ENCODE peak calls at places on chromosomes 3 and 15, in seven cellular contexts. U, N, Y, Z, R, J and W are unnamed samples. For H3K36me3, the result is how much of the 10 kb centered on the place peaks cover.

GRCh38 chr3:114411811-114412803 is 118.3 kb downstream of the TIGIT start:
- DNase-seq in R (peak), Z (peak), N (no peak), Y (no peak), J (no peak), U (no peak), W (no peak)

GRCh38 chr3:13529196-13529975 is 19.5 kb upstream of the FBLN2 start:
- DNase-seq in Z (no peak), N (no peak), J (no peak), R (no peak), U (no peak), Y (no peak), W (no peak)

GRCh38 chr3:124886168-124887051 is 755 bp downstream of the ITGB5 start:
- DNase-seq in R (peak), Z (no peak), N (peak), U (peak), J (peak), Y (peak), W (peak)

GRCh38 chr3:112767177-112767576 is 79.5 kb downstream of the CD200R1L start:
- DNase-seq in Z (no peak), J (no peak), N (no peak), U (no peak), R (no peak), Y (no peak), W (no peak)

GRCh38 chr3:170529346-170529745 is 56.5 kb downstream of the SLC7A14 start:
- DNase-seq in N (no peak), J (no peak), R (no peak), U (no peak), Y (no peak), Z (no peak), W (no peak)

GRCh38 chr3:64048631-64049061 is 25.4 kb upstream of the PSMD6 start:
- DNase-seq in Y (no peak), N (no peak), Z (no peak), U (no peak), J (no peak), R (peak), W (no peak)

GRCh38 chr3:16355864-16356263 is 90.9 kb downstream of the OXNAD1 start:
- DNase-seq in R (no peak), J (no peak), U (no peak), Y (no peak), Z (no peak), N (no peak), W (no peak)

GRCh38 chr3:153029350-153029749 is 132.7 kb upstream of the RAP2B start:
- DNase-seq in J (no peak), N (no peak), U (no peak), R (peak), Y (no peak), Z (no peak), W (no peak)

GRCh38 chr3:14306167-14306566 is 96.2 kb upstream of the SLC6A6 start:
- DNase-seq in U (no peak), Z (no peak), J (no peak), N (no peak), Y (no peak), R (no peak), W (no peak)

GRCh38 chr15:29863438-29863837 is 41.2 kb upstream of the TJP1 start:
- DNase-seq in Y (no peak), U (no peak), J (no peak), Z (no peak), R (no peak), N (no peak), W (no peak)

GRCh38 chr15:76340802-76341365 is 4.3 kb downstream of the ISL2 start:
- DNase-seq in Z (no peak), R (no peak), J (no peak), Y (peak), U (peak), N (peak), W (peak)

GRCh38 chr15:57436166-57436565 is 59.9 kb downstream of the CGNL1 start:
- DNase-seq in N (no peak), J (no peak), Y (no peak), U (no peak), R (peak), Z (no peak), W (peak)

GRCh38 chr3:119969759-119970158 is 124.5 kb downstream of the GSK3B start:
- DNase-seq in N (no peak), U (no peak), J (no peak), Z (no peak), R (peak), Y (no peak), W (no peak)

GRCh38 chr3:120094776-120095225 is 554 bp upstream of the GSK3B start:
- DNase-seq in J (peak), U (no peak), N (peak), Y (peak), Z (no peak), R (peak), W (peak)

GRCh38 chr3:108453541-108454057 is 56.8 kb downstream of the MYH15 start:
- DNase-seq in N (no peak), J (no peak), Z (no peak), U (no peak), R (peak), Y (no peak), W (no peak)

GRCh38 chr15:58260911-58261267 is 122.7 kb downstream of the AQP9 start:
- DNase-seq in R (peak), Y (no peak), Z (no peak), U (no peak), N (no peak), J (no peak), W (no peak)

GRCh38 chr15:60395276-60396011 is 2.3 kb downstream of the ANXA2 start:
- DNase-seq in U (no peak), Y (no peak), R (no peak), N (no peak), Z (no peak), J (no peak), W (no peak)

GRCh38 chr3:15513810-15514662 is 7.5 kb downstream of the COLQ start:
- DNase-seq in R (no peak), N (no peak), J (no peak), Z (no peak), U (no peak), Y (no peak), W (no peak)

GRCh38 chr3:171986755-171987535 is 52.4 kb upstream of the FNDC3B start:
- DNase-seq in J (no peak), Z (no peak), U (no peak), R (no peak), N (no peak), Y (no peak), W (no peak)

GRCh38 chr15:38017721-38018120 is 83.3 kb downstream of the TMCO5A start:
- DNase-seq in R (no peak), U (no peak), Y (no peak), J (no peak), Z (no peak), N (no peak), W (no peak)

GRCh38 chr3:129327510-129327909 is 48.8 kb downstream of the HMCES start:
- DNase-seq in R (no peak), U (no peak), N (no peak), Y (no peak), Z (no peak), J (no peak), W (no peak)

GRCh38 chr3:55678521-55679216 is 191.6 kb upstream of the WNT5A start:
- DNase-seq in J (no peak), N (no peak), Y (no peak), Z (no peak), U (no peak), R (no peak), W (no peak)

GRCh38 chr15:83559310-83559966 is 94.5 kb upstream of the ADAMTSL3 start:
- DNase-seq in J (peak), R (peak), U (no peak), Y (no peak), N (peak), Z (peak), W (peak)

DNA sequence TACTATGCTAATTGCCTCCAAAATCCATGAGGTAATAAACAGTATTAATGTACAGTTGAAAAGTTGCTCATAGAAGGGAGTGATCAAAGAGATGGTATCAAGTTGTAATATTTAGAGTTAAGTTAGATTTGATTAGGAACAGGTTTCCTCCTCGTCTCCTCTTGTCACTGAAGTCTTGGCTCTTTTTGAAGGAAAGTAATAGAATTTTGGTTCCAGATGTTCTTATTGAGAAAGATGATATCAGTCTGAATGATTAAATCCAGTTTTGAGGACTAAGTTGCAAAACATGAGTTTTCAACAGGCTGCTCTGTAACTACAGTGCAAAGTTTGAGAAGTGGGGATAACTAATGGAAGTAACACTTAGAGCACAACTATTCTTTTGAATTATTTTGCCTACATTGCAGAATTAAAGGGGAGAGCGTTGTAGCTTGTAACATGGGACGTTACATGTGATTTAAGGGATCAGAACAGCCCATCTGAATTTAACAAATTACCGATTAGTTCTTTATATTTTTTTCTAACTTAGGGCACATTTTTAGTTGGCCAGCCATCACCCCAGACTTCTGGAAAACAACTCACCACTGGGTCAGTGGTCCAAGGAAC is 48.3 kb downstream of the MAP6D1 start:
- DNase-seq in N (no peak), Z (no peak), U (no peak), R (no peak), J (no peak), Y (no peak), W (no peak)
- H3K36me3 ChIP-seq in N (under half), Z (under half), U (under half), R (under half), J (under half), Y (under half), W (under half)

DNA sequence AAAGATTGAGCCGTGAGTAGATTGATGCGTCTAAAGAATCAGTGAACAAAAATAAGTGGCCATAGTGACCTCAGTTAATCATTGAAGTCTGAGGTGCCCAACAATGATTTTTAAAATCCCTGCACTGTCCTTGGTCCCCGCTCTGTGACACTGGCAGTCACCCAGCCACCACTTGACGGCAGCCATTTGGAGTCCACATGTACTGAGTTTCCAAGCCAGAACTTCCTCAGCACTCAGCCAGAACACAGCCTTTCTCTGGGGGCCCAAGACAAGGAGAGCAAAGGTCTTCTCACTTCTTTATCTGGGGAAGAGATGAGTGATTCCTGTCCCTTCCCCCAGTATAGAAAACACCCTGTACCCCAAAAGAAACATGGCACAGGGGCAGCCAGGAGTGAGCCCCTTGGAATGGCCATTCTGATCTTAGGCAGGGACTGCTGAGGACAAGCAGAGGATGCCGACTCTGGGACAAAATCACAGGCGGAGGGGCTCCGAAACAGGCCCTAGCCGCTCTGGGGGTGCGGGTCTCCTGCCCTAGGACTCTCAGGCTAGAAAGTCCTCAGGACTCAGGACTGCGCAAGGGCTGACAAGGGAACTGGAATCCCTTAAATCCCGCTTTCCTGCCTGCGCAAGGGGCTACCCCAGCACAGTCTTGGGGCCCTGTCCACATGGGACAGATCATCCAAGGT is 12.7 kb downstream of the PAK6 start:
- DNase-seq in Y (peak), U (no peak), R (no peak), J (no peak), N (no peak), Z (no peak), W (no peak)
- H3K36me3 ChIP-seq in Y (under half), U (under half), R (under half), J (under half), N (under half), Z (under half), W (under half)

DNA sequence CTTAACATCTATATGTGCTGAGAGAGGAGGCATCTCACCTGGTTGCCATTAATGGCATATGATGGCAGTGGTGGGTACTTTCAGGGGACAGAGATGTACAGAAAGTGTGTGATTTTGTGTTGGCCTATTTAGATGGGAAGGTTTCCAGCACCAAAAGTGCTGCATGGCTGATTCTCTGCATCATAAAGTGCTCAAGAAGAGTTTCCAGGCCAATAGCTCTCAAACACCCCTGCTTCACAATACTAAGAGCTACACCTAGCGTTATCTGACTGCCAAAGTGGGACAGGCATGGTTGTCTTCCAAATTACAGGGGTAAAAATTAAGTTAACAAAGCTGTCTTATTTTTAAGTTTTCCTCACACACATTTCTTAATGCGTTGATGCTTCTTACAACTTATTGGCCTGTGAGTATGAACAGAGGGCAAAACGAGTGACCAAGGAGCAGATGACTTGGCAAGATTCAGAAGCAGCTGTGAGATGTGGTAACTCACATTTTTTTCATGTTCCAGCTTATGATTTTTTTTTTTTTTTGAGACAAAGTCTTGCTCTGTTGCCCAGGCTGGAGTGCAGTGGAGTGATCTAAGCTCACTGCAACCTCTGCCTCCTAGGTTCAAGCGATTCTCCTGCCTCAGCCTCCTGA is 41.4 kb upstream of the VEPH1 start:
- DNase-seq in R (peak), Y (no peak), Z (no peak), J (no peak), N (no peak), U (no peak), W (no peak)
- H3K36me3 ChIP-seq in R (under half), Y (under half), Z (under half), J (under half), N (under half), U (under half), W (under half)

DNA sequence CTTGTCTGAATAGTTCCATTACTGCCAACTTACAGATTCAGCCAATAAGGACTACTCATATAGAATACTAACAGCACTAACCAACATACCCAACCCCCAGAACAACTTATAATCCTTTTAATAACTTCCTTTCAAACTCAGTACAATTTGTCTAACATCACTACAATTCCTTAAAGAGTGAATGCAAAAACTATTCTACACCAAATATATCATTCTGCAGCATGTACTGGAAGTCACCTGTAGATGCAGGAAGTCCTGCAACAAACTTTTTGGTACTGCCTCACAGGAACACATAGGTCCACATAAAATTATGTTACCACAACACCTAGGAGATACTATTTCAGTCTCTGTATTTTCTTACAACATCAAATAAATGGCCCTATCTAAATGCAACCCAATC is 2.1 kb downstream of the CCNL1 start:
- DNase-seq in Z (no peak), U (no peak), R (no peak), N (no peak), J (no peak), Y (no peak), W (no peak)
- H3K36me3 ChIP-seq in Z (half or more), U (under half), R (under half), N (under half), J (under half), Y (under half), W (under half)

DNA sequence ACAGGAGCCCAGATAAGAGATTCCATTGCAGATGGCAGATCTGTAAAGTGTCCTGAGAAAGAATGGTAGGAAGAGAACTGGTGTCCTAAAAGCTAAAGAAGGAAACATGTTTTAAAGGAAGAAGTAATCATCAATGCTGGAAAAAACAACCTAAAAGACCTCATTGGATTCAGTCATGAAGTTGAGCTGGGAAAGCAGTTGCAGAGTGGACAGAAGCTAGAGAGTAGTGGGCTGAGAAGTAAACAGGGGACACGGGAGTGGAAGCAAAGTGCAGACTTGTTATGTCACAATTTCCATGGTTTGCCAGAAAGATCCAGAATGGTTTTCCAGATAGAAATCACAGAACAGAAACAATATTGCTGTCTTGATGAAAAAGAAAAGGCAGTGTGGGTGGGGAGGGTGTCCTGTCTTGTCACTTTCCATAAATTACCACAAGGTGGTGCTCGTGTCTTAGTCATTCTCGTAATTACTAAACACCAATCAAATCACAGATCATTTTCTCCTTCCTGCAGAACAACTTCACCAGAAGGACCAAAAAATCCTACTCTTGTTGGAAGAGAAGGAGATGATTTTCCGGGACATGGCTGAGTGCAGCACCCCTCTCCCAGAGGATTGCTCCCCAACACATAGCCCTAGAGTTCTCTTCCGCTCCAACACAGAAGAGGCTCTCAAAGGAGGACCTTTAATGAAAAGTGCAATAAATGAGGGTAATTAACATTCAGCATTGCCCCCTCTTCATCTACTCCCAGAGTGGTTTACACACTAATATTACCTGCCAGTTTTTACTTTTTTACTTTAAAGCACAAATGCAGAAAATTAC is 64.5 kb downstream of the KLHL25 start:
- DNase-seq in J (peak), R (peak), N (peak), Y (no peak), U (no peak), Z (peak), W (peak)
- H3K36me3 ChIP-seq in J (under half), R (under half), N (under half), Y (under half), U (under half), Z (under half), W (under half)

GRCh38 chr3:35708394-35708793 is 69.1 kb downstream of the ARPP21 start:
- DNase-seq in Z (no peak), J (no peak), Y (no peak), R (no peak), N (no peak), U (no peak), W (no peak)

GRCh38 chr3:35709691-35710090 is 70.4 kb downstream of the ARPP21 start:
- DNase-seq in Z (no peak), J (no peak), U (no peak), Y (no peak), N (no peak), R (no peak), W (peak)

GRCh38 chr3:35710554-35710953 is 71.2 kb downstream of the ARPP21 start:
- DNase-seq in J (no peak), N (no peak), Y (no peak), U (no peak), R (no peak), Z (no peak), W (peak)

DNA sequence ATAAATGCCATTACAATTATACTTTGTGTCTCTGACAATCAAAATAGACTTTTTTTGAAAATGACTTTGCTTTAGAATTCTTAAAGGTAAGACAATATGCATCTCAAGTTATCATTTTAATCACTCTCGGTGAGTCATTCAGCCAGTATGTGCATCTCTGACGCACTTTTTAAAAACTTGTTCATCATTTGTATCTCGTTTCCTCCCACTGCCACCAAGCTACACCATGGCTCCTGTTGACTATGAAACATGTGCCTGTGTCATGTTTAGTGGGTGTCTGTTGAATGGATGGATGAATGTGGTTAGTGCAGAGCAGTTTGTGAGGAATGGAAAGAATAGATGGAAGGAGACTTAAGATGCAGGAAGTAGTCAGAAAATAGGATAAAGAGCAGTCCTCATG is 68.6 kb downstream of the ARPP21 start:
- DNase-seq in U (no peak), Z (no peak), N (no peak), Y (no peak), J (no peak), R (peak), W (no peak)
- H3K36me3 ChIP-seq in U (under half), Z (under half), N (under half), Y (under half), J (under half), R (under half), W (under half)

GRCh38 chr3:66620185-66620803 is 119.5 kb upstream of the LRIG1 start:
- DNase-seq in Y (no peak), N (no peak), Z (no peak), J (no peak), R (no peak), U (no peak), W (no peak)
- H3K36me3 ChIP-seq in Y (under half), N (under half), Z (under half), J (under half), R (under half), U (under half), W (under half)

GRCh38 chr15:79078763-79079395 is 11.7 kb downstream of the RASGRF1 start:
- DNase-seq in R (no peak), Y (no peak), N (no peak), U (no peak), J (no peak), Z (no peak), W (no peak)
- H3K36me3 ChIP-seq in R (under half), Y (under half), N (under half), U (under half), J (under half), Z (under half), W (under half)